ENCODE peak calls at places on chromosomes 13 and 19, in seven cellular contexts. H, M, A, G, J, U and Q are unnamed samples.

GRCh38 chr19:46513461-46514236 is 18.0 kb upstream of the PNMA8B start:
- DNase-seq in J (peak; percentile 89), H (no peak), U (peak; percentile 82), M (peak; percentile 76), G (peak; percentile 67), A (peak; percentile 73), Q (peak; percentile 59)

GRCh38 chr13:110807546-110807945 is 94.0 kb downstream of the ING1 start:
- DNase-seq in U (no peak), M (no peak), H (no peak), G (no peak), J (no peak), A (no peak), Q (no peak)

GRCh38 chr13:67343777-67344176 is 113.6 kb upstream of the PCDH9 start:
- DNase-seq in A (no peak), H (no peak), U (no peak), G (no peak), J (no peak), M (no peak), Q (no peak)

GRCh38 chr19:32870981-32871451 is 1.4 kb upstream of the SLC7A9 start:
- DNase-seq in M (no peak), A (no peak), G (no peak), H (no peak), U (no peak), J (no peak), Q (no peak)

GRCh38 chr19:18596752-18597157 is 8.2 kb downstream of the REX1BD start:
- DNase-seq in H (no peak), M (no peak), U (peak; percentile 66), G (no peak), A (peak; percentile 71), J (peak; percentile 66), Q (no peak)

GRCh38 chr19:35144600-35145436 is 1.8 kb downstream of the FXYD7 start:
- DNase-seq in U (no peak), A (peak; percentile 85), M (no peak), J (no peak), H (no peak), G (peak; percentile 57), Q (no peak)

GRCh38 chr19:34104099-34104498 is 68.2 kb upstream of the LSM14A start:
- DNase-seq in U (no peak), A (no peak), J (no peak), M (no peak), G (no peak), H (no peak), Q (no peak)

GRCh38 chr13:74464656-74465055 is 330.5 kb upstream of the KLF12 start:
- DNase-seq in U (no peak), M (no peak), A (no peak), H (no peak), J (peak; percentile 34), G (no peak), Q (no peak)

GRCh38 chr19:1258707-1259205 is 10.4 kb downstream of the MIDN start:
- DNase-seq in J (no peak), H (no peak), G (no peak), A (no peak), M (no peak), U (no peak), Q (no peak)

GRCh38 chr19:35468637-35469036 is 20.6 kb downstream of the FFAR2 start:
- DNase-seq in H (no peak), G (peak; percentile 6), U (no peak), M (peak; percentile 59), J (peak; percentile 59), A (peak; percentile 70), Q (peak; percentile 11)

GRCh38 chr13:87274209-87274819 is 396.9 kb upstream of the SLITRK5 start:
- DNase-seq in M (peak; percentile 38), J (no peak), H (no peak), U (no peak), G (no peak), A (peak; percentile 49), Q (peak; percentile 27)

GRCh38 chr19:28555317-28555716 is 657.6 kb downstream of the UQCRFS1 start:
- DNase-seq in U (no peak), H (no peak), A (no peak), J (no peak), M (no peak), G (no peak), Q (no peak)

GRCh38 chr19:21586341-21587116 is 81.1 kb downstream of the ZNF429 start:
- DNase-seq in H (no peak), A (no peak), J (peak; percentile 55), M (no peak), U (no peak), G (no peak), Q (no peak)

GRCh38 chr13:38103851-38104250 is 234.3 kb upstream of the TRPC4 start:
- DNase-seq in M (no peak), A (no peak), J (no peak), U (no peak), H (no peak), G (no peak), Q (no peak)

GRCh38 chr19:18339703-18340102 is 695 bp upstream of the PGPEP1 start:
- DNase-seq in H (no peak), G (no peak), M (no peak), A (peak; percentile 22), J (no peak), U (no peak), Q (no peak)

GRCh38 chr19:45920458-45920857 is 5.9 kb upstream of the NANOS2 start:
- DNase-seq in H (no peak), M (no peak), U (no peak), J (no peak), A (no peak), G (no peak), Q (no peak)

GRCh38 chr19:3580156-3580955 is 4.9 kb upstream of the GIPC3 start:
- DNase-seq in H (no peak), J (no peak), G (peak; percentile 42), M (no peak), A (no peak), U (peak; percentile 74), Q (peak; percentile 93)

GRCh38 chr13:28447989-28448388 is 46.9 kb downstream of the FLT1 start:
- DNase-seq in G (no peak), U (no peak), H (no peak), M (no peak), A (no peak), J (no peak), Q (no peak)

GRCh38 chr19:49442354-49442753 is 1.0 kb upstream of the SLC17A7 start:
- DNase-seq in U (peak; percentile 73), J (peak; percentile 67), A (peak; percentile 65), M (no peak), G (no peak), H (no peak), Q (no peak)

GRCh38 chr13:59846845-59847620 is 316.7 kb downstream of the DIAPH3 start:
- DNase-seq in H (no peak), M (no peak), J (no peak), U (no peak), A (no peak), G (no peak), Q (no peak)

GRCh38 chr19:2273356-2274184 is 8.4 kb downstream of the PEAK3 start:
- DNase-seq in J (peak; percentile 85), U (peak; percentile 72), A (peak; percentile 63), M (peak; percentile 77), G (no peak), H (no peak), Q (peak; percentile 74)

GRCh38 chr19:18502633-18503294 is 19.1 kb downstream of the ELL start:
- DNase-seq in G (no peak), A (no peak), J (peak; percentile 83), M (no peak), H (no peak), U (no peak), Q (no peak)

GRCh38 chr13:90015565-90016507 is 1331.7 kb upstream of the MIR17HG start:
- DNase-seq in M (no peak), U (no peak), H (no peak), J (no peak), A (no peak), G (no peak), Q (no peak)

GRCh38 chr19:43538922-43539321 is 5.9 kb downstream of the ZNF575 start:
- DNase-seq in M (no peak), A (no peak), H (no peak), G (no peak), J (no peak), U (no peak), Q (no peak)

GRCh38 chr19:56594783-56595547 is at the start of gene ZNF71:
- DNase-seq in A (peak; percentile 75), H (peak; percentile 36), G (peak; percentile 85), M (peak; percentile 82), U (peak; percentile 88), J (peak; percentile 95), Q (peak; percentile 85)